ENCODE peak calls at places on chromosomes 16 and 17, in eight cellular contexts. L, S, V, J, C, K, N and R are unnamed samples.

GRCh38 chr17:703081-703875 is 11.4 kb downstream of the VPS53 start:
- DNase-seq in L (no peak), S (no peak), V (peak), J (no peak), C (no peak), K (no peak), N (no peak), R (no peak)

GRCh38 chr17:1060991-1061390 is 64.1 kb downstream of the TIMM22 start:
- DNase-seq in L (peak), S (peak), V (peak), J (peak), C (no peak), K (no peak), N (peak), R (no peak)

GRCh38 chr17:41352597-41353366 is 2.2 kb upstream of the KRT33A start:
- DNase-seq in L (no peak), S (no peak), V (no peak), J (no peak), C (no peak), K (no peak), N (no peak), R (no peak)

GRCh38 chr16:29025735-29026134 is 40.9 kb downstream of the LAT start:
- DNase-seq in L (peak), S (no peak), V (no peak), J (no peak), C (no peak), K (no peak), N (no peak), R (no peak)

GRCh38 chr17:66432996-66433556 is 130.7 kb downstream of the PRKCA start:
- DNase-seq in L (no peak), S (no peak), V (peak), J (no peak), C (no peak), K (peak), N (no peak), R (no peak)

GRCh38 chr17:27415090-27415795 is 41.0 kb upstream of the KSR1 start:
- DNase-seq in L (peak), S (no peak), V (no peak), J (no peak), C (no peak), K (no peak), N (no peak), R (peak)

GRCh38 chr17:79728169-79728907 is 2.4 kb upstream of the ENPP7 start:
- DNase-seq in L (peak), S (peak), V (peak), J (peak), C (peak), K (peak), N (peak), R (peak)

GRCh38 chr16:67415872-67416793 is at the start of gene ZDHHC1:
- DNase-seq in L (peak), S (peak), V (peak), J (peak), C (no peak), K (no peak), N (no peak), R (no peak)

GRCh38 chr16:68645494-68646388 is 631 bp downstream of the CDH3 start:
- DNase-seq in L (no peak), S (no peak), V (no peak), J (no peak), C (no peak), K (no peak), N (no peak), R (no peak)

GRCh38 chr16:23826528-23827244 is 9.1 kb upstream of the PRKCB start:
- DNase-seq in L (no peak), S (peak), V (no peak), J (no peak), C (no peak), K (peak), N (no peak), R (peak)

GRCh38 chr17:14940946-14941280 is 324.2 kb downstream of the PMP22 start:
- DNase-seq in L (no peak), S (no peak), V (peak), J (no peak), C (no peak), K (no peak), N (no peak), R (no peak)

GRCh38 chr16:50372611-50373344 is 4.0 kb upstream of the BRD7 start:
- DNase-seq in L (no peak), S (no peak), V (peak), J (no peak), C (no peak), K (peak), N (no peak), R (no peak)

GRCh38 chr16:55559933-55560516 is 6.5 kb upstream of the CAPNS2 start:
- DNase-seq in L (no peak), S (no peak), V (no peak), J (no peak), C (no peak), K (no peak), N (no peak), R (no peak)

GRCh38 chr16:59880626-59881025 is 1146.5 kb upstream of the GOT2 start:
- DNase-seq in L (no peak), S (no peak), V (no peak), J (no peak), C (no peak), K (no peak), N (no peak), R (no peak)

GRCh38 chr16:20650400-20651159 is 46.9 kb downstream of the ACSM1 start:
- DNase-seq in L (no peak), S (no peak), V (no peak), J (no peak), C (no peak), K (no peak), N (no peak), R (no peak)

GRCh38 chr16:22623351-22623781 is 112.7 kb downstream of the NPIPB5 start:
- DNase-seq in L (no peak), S (no peak), V (peak), J (no peak), C (no peak), K (no peak), N (peak), R (no peak)

GRCh38 chr16:54462766-54463165 is 176.2 kb upstream of the IRX3 start:
- DNase-seq in L (no peak), S (no peak), V (no peak), J (no peak), C (no peak), K (no peak), N (no peak), R (no peak)

GRCh38 chr17:53191878-53192277 is 630.8 kb upstream of the KIF2B start:
- DNase-seq in L (no peak), S (no peak), V (no peak), J (no peak), C (no peak), K (no peak), N (no peak), R (no peak)

GRCh38 chr17:34070712-34071111 is 184.4 kb upstream of the CCL2 start:
- DNase-seq in L (no peak), S (no peak), V (no peak), J (no peak), C (no peak), K (no peak), N (no peak), R (no peak)

GRCh38 chr17:73419896-73420295 is 108.1 kb upstream of the CDC42EP4 start:
- DNase-seq in L (no peak), S (no peak), V (no peak), J (no peak), C (no peak), K (peak), N (no peak), R (no peak)

GRCh38 chr17:40501499-40501911 is at the start of gene TNS4:
- DNase-seq in L (no peak), S (peak), V (no peak), J (no peak), C (no peak), K (no peak), N (no peak), R (no peak)

GRCh38 chr17:21036361-21036881 is 6.4 kb downstream of the USP22 start:
- DNase-seq in L (no peak), S (no peak), V (peak), J (no peak), C (no peak), K (peak), N (no peak), R (no peak)

GRCh38 chr16:80802902-80803301 is 1.5 kb downstream of the CDYL2 start:
- DNase-seq in L (no peak), S (no peak), V (no peak), J (no peak), C (no peak), K (no peak), N (no peak), R (no peak)

GRCh38 chr17:29723283-29724047 is 100.8 kb upstream of the CORO6 start:
- DNase-seq in L (no peak), S (no peak), V (no peak), J (no peak), C (no peak), K (peak), N (no peak), R (no peak)

GRCh38 chr17:56636276-56636675 is 42.8 kb downstream of the NOG start:
- DNase-seq in L (no peak), S (no peak), V (no peak), J (no peak), C (no peak), K (no peak), N (no peak), R (no peak)

GRCh38 chr16:85330694-85331188 is 218.5 kb upstream of the CIBAR2 start:
- DNase-seq in L (no peak), S (peak), V (peak), J (peak), C (no peak), K (peak), N (peak), R (peak)

GRCh38 chr17:72591500-72592241 is 470.9 kb downstream of the SOX9 start:
- DNase-seq in L (peak), S (peak), V (peak), J (no peak), C (no peak), K (no peak), N (no peak), R (no peak)

GRCh38 chr17:56833023-56833811 is 503 bp downstream of the C17orf67 start:
- DNase-seq in L (peak), S (peak), V (peak), J (peak), C (peak), K (peak), N (no peak), R (peak)

GRCh38 chr17:30956764-30957374 is 14.0 kb upstream of the RNF135 start:
- DNase-seq in L (no peak), S (no peak), V (no peak), J (no peak), C (no peak), K (no peak), N (no peak), R (no peak)

GRCh38 chr17:75587718-75588545 is at the start of gene MYO15B:
- DNase-seq in L (peak), S (peak), V (no peak), J (no peak), C (peak), K (peak), N (no peak), R (peak)

GRCh38 chr16:7953360-7953759 is 620.7 kb downstream of the RBFOX1 start:
- DNase-seq in L (no peak), S (no peak), V (no peak), J (no peak), C (no peak), K (no peak), N (no peak), R (no peak)

GRCh38 chr17:17044846-17045561 is 2.7 kb downstream of the MPRIP start:
- DNase-seq in L (peak), S (peak), V (peak), J (no peak), C (no peak), K (peak), N (no peak), R (no peak)

GRCh38 chr17:59618894-59619312 is 792 bp upstream of the CLTC start:
- DNase-seq in L (no peak), S (no peak), V (no peak), J (no peak), C (no peak), K (no peak), N (peak), R (no peak)

GRCh38 chr16:85441189-85441889 is 171.8 kb upstream of the GSE1 start:
- DNase-seq in L (no peak), S (no peak), V (no peak), J (peak), C (no peak), K (no peak), N (no peak), R (no peak)

GRCh38 chr17:29205047-29205446 is 24.8 kb upstream of the MYO18A start:
- DNase-seq in L (peak), S (no peak), V (no peak), J (no peak), C (no peak), K (no peak), N (no peak), R (no peak)

GRCh38 chr16:718389-718788 is 2.6 kb upstream of the ANTKMT start:
- DNase-seq in L (no peak), S (no peak), V (no peak), J (no peak), C (no peak), K (no peak), N (no peak), R (no peak)

GRCh38 chr16:5035909-5036227 is 2.1 kb upstream of the NAGPA start:
- DNase-seq in L (no peak), S (no peak), V (no peak), J (no peak), C (no peak), K (no peak), N (no peak), R (no peak)

GRCh38 chr17:21357281-21357680 is 18.9 kb upstream of the KCNJ12 start:
- DNase-seq in L (no peak), S (no peak), V (no peak), J (no peak), C (no peak), K (no peak), N (no peak), R (no peak)

GRCh38 chr17:31919802-31920525 is 16.8 kb upstream of the SUZ12 start:
- DNase-seq in L (no peak), S (no peak), V (peak), J (no peak), C (no peak), K (no peak), N (no peak), R (no peak)